ENCODE peak calls at places on chromosomes 11 and 22, in nine cellular contexts. One of them, this sample, is unnamed.

GRCh38 chr11:46277313-46277622 is 194 bp upstream of the CREB3L1 start:
- DNase-seq in NCI-H1092: no peak
- DNase-seq in NK-92 treated with Interleukin-12 subunit alpha and Interleukin-12 subunit beta, amount 100 ng/mL, for 24 hours: no peak
- DNase-seq in stimulated activated CD8-positive, alpha-beta memory T cell treated with anti-CD3 and anti-CD28 coated beads, Interleukin-12 subunit alpha, Interleukin-12 subunit beta, amount 100 ng/mL, for 1 hour: no peak
- DNase-seq in stimulated activated CD4-positive, alpha-beta T cell treated with anti-CD3 and anti-CD28 coated beads, Interleukin-15, amount 100 ng/mL, for 24 hours: no peak
- DNase-seq in MG63: no peak
- DNase-seq in NCI-H1436: no peak
- DNase-seq in iPS DF 6.9: no peak
- DNase-seq in left kidney: peak; percentile 78
- DNase-seq in this sample: no peak

GRCh38 chr11:7417328-7417727 is 68.0 kb upstream of the OLFML1 start:
- DNase-seq in NCI-H1092: no peak
- DNase-seq in NK-92 treated with Interleukin-12 subunit alpha and Interleukin-12 subunit beta, amount 100 ng/mL, for 24 hours: no peak
- DNase-seq in stimulated activated CD8-positive, alpha-beta memory T cell treated with anti-CD3 and anti-CD28 coated beads, Interleukin-12 subunit alpha, Interleukin-12 subunit beta, amount 100 ng/mL, for 1 hour: no peak
- DNase-seq in stimulated activated CD4-positive, alpha-beta T cell treated with anti-CD3 and anti-CD28 coated beads, Interleukin-15, amount 100 ng/mL, for 24 hours: no peak
- DNase-seq in MG63: no peak
- DNase-seq in NCI-H1436: no peak
- DNase-seq in iPS DF 6.9: no peak
- DNase-seq in left kidney: no peak
- DNase-seq in this sample: no peak

GRCh38 chr22:31121403-31121802 is 1.4 kb upstream of the INPP5J start:
- DNase-seq in NCI-H1092: no peak
- DNase-seq in NK-92 treated with Interleukin-12 subunit alpha and Interleukin-12 subunit beta, amount 100 ng/mL, for 24 hours: no peak
- DNase-seq in stimulated activated CD8-positive, alpha-beta memory T cell treated with anti-CD3 and anti-CD28 coated beads, Interleukin-12 subunit alpha, Interleukin-12 subunit beta, amount 100 ng/mL, for 1 hour: no peak
- DNase-seq in stimulated activated CD4-positive, alpha-beta T cell treated with anti-CD3 and anti-CD28 coated beads, Interleukin-15, amount 100 ng/mL, for 24 hours: no peak
- DNase-seq in MG63: no peak
- DNase-seq in NCI-H1436: no peak
- DNase-seq in iPS DF 6.9: no peak
- DNase-seq in left kidney: no peak
- DNase-seq in this sample: no peak

GRCh38 chr11:125671561-125671960 is 9.1 kb downstream of the ACRV1 start:
- DNase-seq in NCI-H1092: no peak
- DNase-seq in NK-92 treated with Interleukin-12 subunit alpha and Interleukin-12 subunit beta, amount 100 ng/mL, for 24 hours: no peak
- DNase-seq in stimulated activated CD8-positive, alpha-beta memory T cell treated with anti-CD3 and anti-CD28 coated beads, Interleukin-12 subunit alpha, Interleukin-12 subunit beta, amount 100 ng/mL, for 1 hour: no peak
- DNase-seq in stimulated activated CD4-positive, alpha-beta T cell treated with anti-CD3 and anti-CD28 coated beads, Interleukin-15, amount 100 ng/mL, for 24 hours: no peak
- DNase-seq in MG63: no peak
- DNase-seq in NCI-H1436: no peak
- DNase-seq in iPS DF 6.9: no peak
- DNase-seq in left kidney: no peak
- DNase-seq in this sample: no peak

GRCh38 chr22:38172489-38173155 is 9.0 kb downstream of the PLA2G6 start:
- DNase-seq in NCI-H1092: peak; percentile 45
- DNase-seq in NK-92 treated with Interleukin-12 subunit alpha and Interleukin-12 subunit beta, amount 100 ng/mL, for 24 hours: no peak
- DNase-seq in stimulated activated CD8-positive, alpha-beta memory T cell treated with anti-CD3 and anti-CD28 coated beads, Interleukin-12 subunit alpha, Interleukin-12 subunit beta, amount 100 ng/mL, for 1 hour: no peak
- DNase-seq in stimulated activated CD4-positive, alpha-beta T cell treated with anti-CD3 and anti-CD28 coated beads, Interleukin-15, amount 100 ng/mL, for 24 hours: no peak
- DNase-seq in MG63: no peak
- DNase-seq in NCI-H1436: no peak
- DNase-seq in iPS DF 6.9: no peak
- DNase-seq in left kidney: no peak
- DNase-seq in this sample: peak; percentile 59

GRCh38 chr22:37167981-37168647 is 18.4 kb upstream of the IL2RB start:
- DNase-seq in NCI-H1092: no peak
- DNase-seq in NK-92 treated with Interleukin-12 subunit alpha and Interleukin-12 subunit beta, amount 100 ng/mL, for 24 hours: no peak
- DNase-seq in stimulated activated CD8-positive, alpha-beta memory T cell treated with anti-CD3 and anti-CD28 coated beads, Interleukin-12 subunit alpha, Interleukin-12 subunit beta, amount 100 ng/mL, for 1 hour: no peak
- DNase-seq in stimulated activated CD4-positive, alpha-beta T cell treated with anti-CD3 and anti-CD28 coated beads, Interleukin-15, amount 100 ng/mL, for 24 hours: no peak
- DNase-seq in MG63: no peak
- DNase-seq in NCI-H1436: no peak
- DNase-seq in iPS DF 6.9: no peak
- DNase-seq in left kidney: no peak
- DNase-seq in this sample: no peak

GRCh38 chr22:44746836-44747519 is 5.4 kb upstream of the ARHGAP8 start:
- DNase-seq in NCI-H1092: no peak
- DNase-seq in NK-92 treated with Interleukin-12 subunit alpha and Interleukin-12 subunit beta, amount 100 ng/mL, for 24 hours: no peak
- DNase-seq in stimulated activated CD8-positive, alpha-beta memory T cell treated with anti-CD3 and anti-CD28 coated beads, Interleukin-12 subunit alpha, Interleukin-12 subunit beta, amount 100 ng/mL, for 1 hour: no peak
- DNase-seq in stimulated activated CD4-positive, alpha-beta T cell treated with anti-CD3 and anti-CD28 coated beads, Interleukin-15, amount 100 ng/mL, for 24 hours: no peak
- DNase-seq in MG63: no peak
- DNase-seq in NCI-H1436: no peak
- DNase-seq in iPS DF 6.9: no peak
- DNase-seq in left kidney: peak; percentile 73
- DNase-seq in this sample: no peak

GRCh38 chr11:89184021-89184420 is 6.3 kb downstream of the TYR start:
- DNase-seq in NCI-H1092: no peak
- DNase-seq in NK-92 treated with Interleukin-12 subunit alpha and Interleukin-12 subunit beta, amount 100 ng/mL, for 24 hours: no peak
- DNase-seq in stimulated activated CD8-positive, alpha-beta memory T cell treated with anti-CD3 and anti-CD28 coated beads, Interleukin-12 subunit alpha, Interleukin-12 subunit beta, amount 100 ng/mL, for 1 hour: no peak
- DNase-seq in stimulated activated CD4-positive, alpha-beta T cell treated with anti-CD3 and anti-CD28 coated beads, Interleukin-15, amount 100 ng/mL, for 24 hours: no peak
- DNase-seq in MG63: peak; percentile 19
- DNase-seq in NCI-H1436: no peak
- DNase-seq in iPS DF 6.9: no peak
- DNase-seq in left kidney: no peak
- DNase-seq in this sample: no peak

GRCh38 chr11:33480636-33481035 is 220.0 kb downstream of the C11orf91 start:
- DNase-seq in NCI-H1092: no peak
- DNase-seq in NK-92 treated with Interleukin-12 subunit alpha and Interleukin-12 subunit beta, amount 100 ng/mL, for 24 hours: no peak
- DNase-seq in stimulated activated CD8-positive, alpha-beta memory T cell treated with anti-CD3 and anti-CD28 coated beads, Interleukin-12 subunit alpha, Interleukin-12 subunit beta, amount 100 ng/mL, for 1 hour: no peak
- DNase-seq in stimulated activated CD4-positive, alpha-beta T cell treated with anti-CD3 and anti-CD28 coated beads, Interleukin-15, amount 100 ng/mL, for 24 hours: no peak
- DNase-seq in MG63: no peak
- DNase-seq in NCI-H1436: no peak
- DNase-seq in iPS DF 6.9: no peak
- DNase-seq in left kidney: no peak
- DNase-seq in this sample: no peak

GRCh38 chr11:86101941-86102407 is 33.1 kb upstream of the PICALM start:
- DNase-seq in NCI-H1092: no peak
- DNase-seq in NK-92 treated with Interleukin-12 subunit alpha and Interleukin-12 subunit beta, amount 100 ng/mL, for 24 hours: no peak
- DNase-seq in stimulated activated CD8-positive, alpha-beta memory T cell treated with anti-CD3 and anti-CD28 coated beads, Interleukin-12 subunit alpha, Interleukin-12 subunit beta, amount 100 ng/mL, for 1 hour: no peak
- DNase-seq in stimulated activated CD4-positive, alpha-beta T cell treated with anti-CD3 and anti-CD28 coated beads, Interleukin-15, amount 100 ng/mL, for 24 hours: no peak
- DNase-seq in MG63: no peak
- DNase-seq in NCI-H1436: no peak
- DNase-seq in iPS DF 6.9: no peak
- DNase-seq in left kidney: no peak
- DNase-seq in this sample: no peak